ENCODE peak calls at places on chromosomes 4 and X, in six cellular contexts. One of them, this sample, is unnamed.

GRCh38 chr4:69321153-69321729 is 41.0 kb downstream of the UGT2B28 start:
- DNase-seq in A549: no peak
- DNase-seq in AG04450: no peak
- DNase-seq in GM23338: no peak
- DNase-seq in kidney epithelial cell: no peak
- DNase-seq in fibroblast of the aortic adventitia: no peak
- DNase-seq in this sample: no peak

GRCh38 chr4:152138451-152138850 is 377.6 kb upstream of the GATB start:
- DNase-seq in fibroblast of the aortic adventitia: no peak
- DNase-seq in GM23338: no peak
- DNase-seq in AG04450: no peak
- DNase-seq in kidney epithelial cell: no peak
- DNase-seq in A549: no peak
- DNase-seq in this sample: no peak

GRCh38 chr4:2412534-2412884 is 5.9 kb downstream of the ZFYVE28 start:
- DNase-seq in AG04450: no peak
- DNase-seq in fibroblast of the aortic adventitia: no peak
- DNase-seq in kidney epithelial cell: no peak
- DNase-seq in GM23338: no peak
- DNase-seq in A549: peak
- DNase-seq in this sample: no peak

GRCh38 chr4:127139788-127140286 is 492.9 kb upstream of the INTU start:
- DNase-seq in fibroblast of the aortic adventitia: no peak
- DNase-seq in GM23338: no peak
- DNase-seq in A549: no peak
- DNase-seq in kidney epithelial cell: no peak
- DNase-seq in AG04450: no peak
- DNase-seq in this sample: no peak

GRCh38 chrX:75061701-75062100 is 94.4 kb downstream of the ABCB7 start:
- DNase-seq in fibroblast of the aortic adventitia: no peak
- DNase-seq in AG04450: no peak
- DNase-seq in A549: no peak
- DNase-seq in GM23338: no peak
- DNase-seq in kidney epithelial cell: no peak
- DNase-seq in this sample: no peak

GRCh38 chrX:43504394-43504793 is 151.7 kb upstream of the MAOA start:
- DNase-seq in AG04450: no peak
- DNase-seq in GM23338: no peak
- DNase-seq in kidney epithelial cell: peak
- DNase-seq in A549: no peak
- DNase-seq in fibroblast of the aortic adventitia: no peak
- DNase-seq in this sample: no peak

GRCh38 chr4:137994858-137995257 is 247.3 kb downstream of the SLC7A11 start:
- DNase-seq in AG04450: no peak
- DNase-seq in kidney epithelial cell: peak
- DNase-seq in A549: no peak
- DNase-seq in GM23338: no peak
- DNase-seq in fibroblast of the aortic adventitia: peak
- DNase-seq in this sample: peak

GRCh38 chr4:127604949-127605709 is 27.6 kb upstream of the INTU start:
- DNase-seq in kidney epithelial cell: no peak
- DNase-seq in AG04450: no peak
- DNase-seq in A549: peak
- DNase-seq in fibroblast of the aortic adventitia: peak
- DNase-seq in GM23338: peak
- DNase-seq in this sample: no peak

GRCh38 chr4:183721207-183722081 is 62.4 kb downstream of the TRAPPC11 start:
- DNase-seq in fibroblast of the aortic adventitia: peak
- DNase-seq in kidney epithelial cell: no peak
- DNase-seq in A549: peak
- DNase-seq in AG04450: no peak
- DNase-seq in GM23338: peak
- DNase-seq in this sample: no peak

GRCh38 chr4:146981651-146982050 is 36.0 kb upstream of the TTC29 start:
- DNase-seq in GM23338: no peak
- DNase-seq in kidney epithelial cell: no peak
- DNase-seq in AG04450: no peak
- DNase-seq in A549: no peak
- DNase-seq in fibroblast of the aortic adventitia: no peak
- DNase-seq in this sample: peak

GRCh38 chr4:123553733-123554132 is 157.1 kb downstream of the SPRY1 start:
- DNase-seq in AG04450: no peak
- DNase-seq in kidney epithelial cell: no peak
- DNase-seq in GM23338: no peak
- DNase-seq in A549: peak
- DNase-seq in fibroblast of the aortic adventitia: no peak
- DNase-seq in this sample: no peak

GRCh38 chr4:6674500-6675149 is 19.1 kb upstream of the S100P start:
- DNase-seq in fibroblast of the aortic adventitia: no peak
- DNase-seq in AG04450: no peak
- DNase-seq in GM23338: peak
- DNase-seq in kidney epithelial cell: no peak
- DNase-seq in A549: peak
- DNase-seq in this sample: no peak

GRCh38 chrX:47854474-47854873 is 17.8 kb downstream of the ZNF81 start:
- DNase-seq in AG04450: no peak
- DNase-seq in A549: no peak
- DNase-seq in kidney epithelial cell: no peak
- DNase-seq in fibroblast of the aortic adventitia: peak
- DNase-seq in GM23338: peak
- DNase-seq in this sample: no peak

GRCh38 chr4:101393256-101393655 is 45.9 kb upstream of the PPP3CA start:
- DNase-seq in kidney epithelial cell: peak
- DNase-seq in GM23338: no peak
- DNase-seq in AG04450: no peak
- DNase-seq in fibroblast of the aortic adventitia: peak
- DNase-seq in A549: peak
- DNase-seq in this sample: no peak

GRCh38 chrX:155662297-155662696 is 49.5 kb upstream of the TMLHE start:
- DNase-seq in fibroblast of the aortic adventitia: peak
- DNase-seq in A549: peak
- DNase-seq in AG04450: no peak
- DNase-seq in kidney epithelial cell: no peak
- DNase-seq in GM23338: peak
- DNase-seq in this sample: no peak

GRCh38 chrX:33330798-33331197 is 119.4 kb upstream of the DMD start:
- DNase-seq in fibroblast of the aortic adventitia: no peak
- DNase-seq in A549: no peak
- DNase-seq in kidney epithelial cell: no peak
- DNase-seq in GM23338: no peak
- DNase-seq in AG04450: no peak
- DNase-seq in this sample: no peak

DNA sequence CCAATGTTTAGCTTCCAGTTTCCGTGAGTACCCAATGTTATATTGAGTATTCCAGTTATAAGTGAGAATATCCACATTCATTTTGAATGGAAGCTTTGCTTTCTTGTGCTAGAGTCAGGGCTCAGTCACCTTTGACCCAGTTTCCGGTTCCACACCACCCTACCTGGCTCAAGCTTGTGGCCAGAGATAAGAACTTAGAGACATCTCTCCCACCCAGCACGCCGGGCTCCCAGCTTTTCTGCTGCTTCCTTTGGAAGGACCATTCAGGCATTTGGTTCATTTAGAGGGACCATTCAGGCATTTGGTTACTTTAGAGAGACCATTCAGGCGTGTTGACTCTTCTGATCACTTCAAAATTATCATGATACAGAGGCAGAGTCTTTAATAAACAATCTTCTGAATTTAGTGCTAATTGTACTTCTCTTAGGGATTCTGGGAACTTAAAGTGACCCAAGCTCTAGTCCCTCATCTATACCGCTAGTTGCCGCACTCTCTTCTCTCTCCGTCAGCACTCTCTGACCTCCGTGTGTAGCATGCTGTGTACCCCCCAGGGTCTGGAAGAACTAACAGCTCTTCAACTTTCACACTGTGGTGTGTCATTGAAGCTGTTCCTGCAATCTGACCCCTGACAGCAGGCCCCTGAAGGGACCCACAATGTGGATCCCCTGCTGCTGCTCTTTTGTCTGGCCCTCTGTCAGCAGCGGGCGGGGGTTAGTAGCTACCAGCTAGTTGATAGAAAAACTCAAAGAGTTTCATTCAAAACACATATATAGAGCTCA is 943.1 kb downstream of the ARAP2 start:
- DNase-seq in GM23338: peak
- DNase-seq in kidney epithelial cell: no peak
- DNase-seq in A549: no peak
- DNase-seq in fibroblast of the aortic adventitia: no peak
- DNase-seq in AG04450: no peak
- DNase-seq in this sample: no peak
- H3K4me3 ChIP-seq in GM23338: peak
- H3K4me3 ChIP-seq in kidney epithelial cell: no peak
- H3K4me3 ChIP-seq in A549: no peak
- H3K4me3 ChIP-seq in fibroblast of the aortic adventitia: no peak
- H3K4me3 ChIP-seq in AG04450: no peak
- H3K4me3 ChIP-seq in this sample: no peak

DNA sequence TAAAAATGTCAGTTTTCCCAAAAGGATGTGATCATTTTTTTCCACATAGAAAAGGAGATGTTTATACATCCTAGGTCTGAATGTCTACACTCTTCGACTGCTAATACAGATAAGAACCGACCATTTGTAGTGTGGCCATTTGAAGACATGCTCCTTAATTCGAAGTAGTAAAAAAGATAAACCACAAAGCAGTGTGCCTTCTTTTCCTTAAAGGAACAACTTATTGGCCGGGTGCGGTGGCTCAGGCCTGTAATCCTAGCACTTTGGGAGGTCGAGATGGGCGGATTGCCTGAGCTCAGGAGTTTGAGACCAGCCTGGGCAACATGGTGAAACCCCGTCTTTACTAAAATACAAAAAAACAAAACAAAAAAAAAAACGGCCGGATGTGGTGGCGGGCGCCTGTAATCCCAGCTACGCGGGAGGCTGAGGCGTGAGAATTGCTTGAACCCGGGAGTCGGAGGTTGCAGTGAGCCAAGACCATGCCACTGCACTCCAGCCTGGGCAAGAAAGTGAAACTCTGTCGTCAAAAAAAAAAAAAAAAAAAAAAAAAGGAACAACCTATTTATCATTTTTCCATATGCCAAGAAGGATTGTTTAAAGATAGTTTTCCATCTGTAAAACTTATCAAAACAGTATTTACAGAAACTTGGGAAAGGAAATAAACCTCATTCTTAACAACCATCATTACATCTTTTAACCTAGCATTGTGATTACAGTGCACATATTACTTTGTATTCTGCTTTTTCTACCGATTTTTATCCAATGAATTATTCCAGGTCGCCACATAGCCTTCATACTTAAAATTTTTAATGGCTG is 2.6 kb downstream of the INTS6L start:
- DNase-seq in A549: no peak
- DNase-seq in fibroblast of the aortic adventitia: peak
- DNase-seq in GM23338: no peak
- DNase-seq in AG04450: no peak
- DNase-seq in kidney epithelial cell: no peak
- DNase-seq in this sample: no peak
- H3K4me3 ChIP-seq in A549: no peak
- H3K4me3 ChIP-seq in fibroblast of the aortic adventitia: no peak
- H3K4me3 ChIP-seq in GM23338: no peak
- H3K4me3 ChIP-seq in AG04450: peak
- H3K4me3 ChIP-seq in kidney epithelial cell: no peak
- H3K4me3 ChIP-seq in this sample: no peak

GRCh38 chr4:184746532-184746870 is 12.6 kb upstream of the CENPU start:
- DNase-seq in kidney epithelial cell: peak
- DNase-seq in AG04450: peak
- DNase-seq in fibroblast of the aortic adventitia: peak
- DNase-seq in A549: no peak
- DNase-seq in GM23338: peak
- DNase-seq in this sample: peak

GRCh38 chr4:184748251-184748652 is 14.4 kb upstream of the CENPU start:
- DNase-seq in A549: no peak
- DNase-seq in GM23338: peak
- DNase-seq in fibroblast of the aortic adventitia: peak
- DNase-seq in kidney epithelial cell: no peak
- DNase-seq in AG04450: no peak
- DNase-seq in this sample: no peak

GRCh38 chr4:184744251-184744650 is 10.4 kb upstream of the CENPU start:
- DNase-seq in kidney epithelial cell: no peak
- DNase-seq in A549: no peak
- DNase-seq in AG04450: no peak
- DNase-seq in GM23338: no peak
- DNase-seq in fibroblast of the aortic adventitia: no peak
- DNase-seq in this sample: no peak

GRCh38 chr4:184747034-184747830 is 13.3 kb upstream of the CENPU start:
- DNase-seq in A549: no peak
- DNase-seq in AG04450: no peak
- DNase-seq in kidney epithelial cell: no peak
- DNase-seq in fibroblast of the aortic adventitia: no peak
- DNase-seq in GM23338: peak
- DNase-seq in this sample: no peak

DNA sequence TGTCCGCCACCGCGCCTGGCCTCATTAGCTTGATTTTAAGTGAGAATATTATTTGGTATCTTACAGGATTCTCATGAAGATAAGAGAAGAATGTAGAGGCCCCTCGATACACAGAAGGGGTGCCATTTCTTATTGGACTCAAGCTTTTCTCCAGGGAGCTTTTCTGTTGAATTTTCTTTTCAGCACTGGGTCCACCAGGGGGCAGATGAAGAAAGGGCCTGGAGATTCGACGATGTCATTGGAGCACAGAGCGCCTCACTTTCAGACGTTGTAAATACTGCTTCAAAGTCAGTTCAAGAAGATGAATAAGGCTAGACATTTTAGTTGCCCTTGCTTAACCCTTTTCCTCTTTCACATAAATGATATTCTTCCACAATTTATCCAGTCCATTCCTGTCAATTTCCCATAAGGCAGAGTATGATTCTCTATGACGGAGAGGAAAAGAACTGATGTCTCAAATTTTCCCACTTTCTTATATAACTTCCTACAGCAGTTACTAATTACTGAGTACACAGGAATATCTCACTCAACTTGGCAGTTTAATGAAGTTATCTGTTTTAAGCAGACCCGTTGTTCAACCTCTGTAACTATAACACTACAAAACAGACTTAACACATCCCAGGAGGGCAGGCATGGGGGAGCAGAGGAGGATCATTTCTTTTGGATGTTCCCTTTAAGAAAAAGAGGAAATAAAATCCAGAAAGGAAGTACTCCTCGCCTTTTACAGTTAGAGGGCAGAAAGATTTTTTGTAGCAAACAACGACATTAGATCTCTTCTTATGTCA is 12.0 kb upstream of the CENPU start:
- DNase-seq in A549: peak
- DNase-seq in AG04450: peak
- DNase-seq in kidney epithelial cell: peak
- DNase-seq in fibroblast of the aortic adventitia: peak
- DNase-seq in GM23338: peak
- DNase-seq in this sample: no peak
- H3K4me3 ChIP-seq in A549: no peak
- H3K4me3 ChIP-seq in AG04450: no peak
- H3K4me3 ChIP-seq in kidney epithelial cell: no peak
- H3K4me3 ChIP-seq in fibroblast of the aortic adventitia: no peak
- H3K4me3 ChIP-seq in GM23338: no peak
- H3K4me3 ChIP-seq in this sample: no peak

DNA sequence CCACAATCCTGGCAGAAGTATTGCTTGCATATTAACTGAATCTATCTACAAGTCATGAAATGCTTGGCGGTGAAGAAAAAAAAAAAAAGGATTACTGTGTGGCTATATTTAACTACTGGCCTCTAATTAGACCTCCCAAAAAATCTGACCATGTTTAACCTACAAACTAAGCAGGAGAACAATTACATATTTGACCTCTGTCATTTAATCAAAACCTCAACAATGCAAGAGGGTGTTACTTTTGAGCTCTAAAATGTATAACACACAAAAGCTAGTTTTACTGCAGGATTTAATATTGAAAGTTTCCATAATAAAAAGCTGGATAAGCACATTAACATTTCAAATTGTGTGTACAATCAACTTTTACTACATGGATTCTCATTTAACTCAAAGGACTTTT is 1.5 kb downstream of the ITM2A start:
- DNase-seq in fibroblast of the aortic adventitia: no peak
- DNase-seq in AG04450: no peak
- DNase-seq in GM23338: no peak
- DNase-seq in A549: no peak
- DNase-seq in kidney epithelial cell: no peak
- DNase-seq in this sample: no peak
- H3K4me3 ChIP-seq in fibroblast of the aortic adventitia: no peak
- H3K4me3 ChIP-seq in AG04450: no peak
- H3K4me3 ChIP-seq in GM23338: peak
- H3K4me3 ChIP-seq in A549: no peak
- H3K4me3 ChIP-seq in kidney epithelial cell: no peak
- H3K4me3 ChIP-seq in this sample: no peak